ENCODE peak calls at places on chromosomes 16 and 17, in five cellular contexts. B, C, W, D and R are unnamed samples.

GRCh38 chr16:52578829-52579193 is 31.9 kb upstream of the TOX3 start:
- DNase-seq in D (no peak), W (no peak), B (no peak), C (no peak), R (no peak)

GRCh38 chr16:8818499-8819270 is 21.0 kb downstream of the PMM2 start:
- DNase-seq in D (no peak), B (no peak), C (no peak), W (no peak), R (no peak)

GRCh38 chr16:84489141-84489540 is 15.3 kb downstream of the MEAK7 start:
- DNase-seq in D (peak; percentile 57), B (no peak), W (no peak), C (no peak), R (no peak)

GRCh38 chr17:48567209-48567608 is 10.9 kb downstream of the HOXB4 start:
- DNase-seq in B (no peak), W (no peak), C (no peak), D (no peak), R (no peak)

GRCh38 chr17:17375826-17376225 is 72.7 kb downstream of the NT5M start:
- DNase-seq in D (no peak), W (peak; percentile 52), B (no peak), C (no peak), R (no peak)

GRCh38 chr17:4898351-4898750 is 985 bp upstream of the C17orf107 start:
- DNase-seq in D (no peak), B (no peak), W (no peak), C (no peak), R (no peak)

GRCh38 chr17:9512323-9513168 is 63.1 kb downstream of the STX8 start:
- DNase-seq in C (no peak), B (no peak), D (no peak), W (peak; percentile 76), R (no peak)

GRCh38 chr16:986925-987581 is 5.5 kb downstream of the SOX8 start:
- DNase-seq in C (no peak), D (no peak), W (no peak), B (no peak), R (no peak)

GRCh38 chr17:60542066-60542465 is 16.0 kb upstream of the APPBP2 start:
- DNase-seq in D (no peak), B (no peak), C (no peak), W (peak; percentile 34), R (no peak)

GRCh38 chr17:5885336-5885735 is 184.8 kb upstream of the WSCD1 start:
- DNase-seq in C (no peak), D (no peak), W (no peak), B (no peak), R (no peak)

GRCh38 chr17:57442914-57443571 is 186.7 kb downstream of the MSI2 start:
- DNase-seq in W (no peak), B (no peak), D (peak; percentile 84), C (peak; percentile 60), R (no peak)

GRCh38 chr16:49491736-49492089 is 118.1 kb downstream of the C16orf78 start:
- DNase-seq in B (no peak), C (no peak), W (no peak), D (no peak), R (peak; percentile 42)

GRCh38 chr17:60573139-60573975 is 26.6 kb upstream of the PPM1D start:
- DNase-seq in C (no peak), D (no peak), B (no peak), W (peak; percentile 74), R (no peak)

GRCh38 chr17:67421869-67422273 is 44.8 kb downstream of the PITPNC1 start:
- DNase-seq in B (peak; percentile 100), D (no peak), C (peak; percentile 38), W (peak; percentile 98), R (peak; percentile 76)

GRCh38 chr16:60041671-60042070 is 1307.6 kb upstream of the GOT2 start:
- DNase-seq in B (no peak), W (no peak), D (no peak), C (no peak), R (no peak)

GRCh38 chr16:48611329-48612137 is 1.6 kb upstream of the N4BP1 start:
- DNase-seq in D (no peak), B (peak; percentile 66), W (no peak), C (peak; percentile 64), R (peak; percentile 84)

GRCh38 chr17:82257473-82257872 is 16.0 kb downstream of the CSNK1D start:
- DNase-seq in B (no peak), D (peak; percentile 78), W (no peak), C (peak; percentile 66), R (no peak)

GRCh38 chr16:88703486-88704309 is 2.5 kb downstream of the RNF166 start:
- DNase-seq in W (no peak), B (no peak), C (peak; percentile 80), D (no peak), R (no peak)

GRCh38 chr16:66459878-66460277 is 32.8 kb downstream of the BEAN1 start:
- DNase-seq in W (no peak), C (no peak), D (peak; percentile 57), B (no peak), R (no peak)

GRCh38 chr16:19677403-19677802 is 40.6 kb downstream of the KNOP1 start:
- DNase-seq in C (no peak), B (no peak), D (no peak), W (no peak), R (no peak)

GRCh38 chr16:72198021-72198420 is 26.1 kb upstream of the PMFBP1 start:
- DNase-seq in D (no peak), B (no peak), C (no peak), W (peak; percentile 80), R (no peak)

GRCh38 chr17:82121660-82122629 is 23.9 kb upstream of the FASN start:
- DNase-seq in C (no peak), D (no peak), W (no peak), B (no peak), R (no peak)

GRCh38 chr17:45906927-45907622 is 12.7 kb downstream of the MAPT start:
- DNase-seq in D (no peak), B (no peak), W (no peak), C (no peak), R (no peak)

GRCh38 chr17:71080937-71081336 is 911.6 kb downstream of the KCNJ2 start:
- DNase-seq in B (no peak), W (no peak), C (no peak), D (no peak), R (no peak)

GRCh38 chr17:55383771-55384679 is 37.6 kb downstream of the MMD start:
- DNase-seq in W (no peak), C (no peak), D (no peak), B (no peak), R (no peak)